ENCODE peak calls at places on chromosomes 6 and 20, in six cellular contexts. One of them, this sample, is unnamed.

GRCh38 chr20:53032021-53033001 is 60.2 kb downstream of the TSHZ2 start:
- DNase-seq in cardiac fibroblast: peak; percentile 55
- DNase-seq in EL: no peak
- DNase-seq in putamen: no peak
- DNase-seq in ovary: no peak
- DNase-seq in CD4-positive, alpha-beta T cell: no peak
- DNase-seq in this sample: no peak

GRCh38 chr6:166567107-166567506 is 19.4 kb downstream of the RAMACL start:
- DNase-seq in ovary: no peak
- DNase-seq in putamen: no peak
- DNase-seq in CD4-positive, alpha-beta T cell: no peak
- DNase-seq in cardiac fibroblast: peak; percentile 98
- DNase-seq in EL: peak; percentile 97
- DNase-seq in this sample: no peak

GRCh38 chr20:20241966-20242365 is 125.9 kb upstream of the INSM1 start:
- DNase-seq in CD4-positive, alpha-beta T cell: no peak
- DNase-seq in EL: no peak
- DNase-seq in ovary: no peak
- DNase-seq in putamen: peak; percentile 23
- DNase-seq in cardiac fibroblast: no peak
- DNase-seq in this sample: no peak

GRCh38 chr20:62837091-62837490 is 20.2 kb downstream of the COL9A3 start:
- DNase-seq in ovary: no peak
- DNase-seq in EL: no peak
- DNase-seq in putamen: no peak
- DNase-seq in CD4-positive, alpha-beta T cell: no peak
- DNase-seq in cardiac fibroblast: no peak
- DNase-seq in this sample: no peak

GRCh38 chr6:118468682-118469465 is 79.2 kb upstream of the PLN start:
- DNase-seq in CD4-positive, alpha-beta T cell: no peak
- DNase-seq in cardiac fibroblast: peak; percentile 59
- DNase-seq in EL: no peak
- DNase-seq in putamen: no peak
- DNase-seq in ovary: no peak
- DNase-seq in this sample: no peak

GRCh38 chr20:1905009-1905408 is 9.8 kb downstream of the SIRPA start:
- DNase-seq in EL: no peak
- DNase-seq in cardiac fibroblast: no peak
- DNase-seq in ovary: no peak
- DNase-seq in putamen: no peak
- DNase-seq in CD4-positive, alpha-beta T cell: no peak
- DNase-seq in this sample: no peak

GRCh38 chr6:156098858-156099257 is 643.2 kb upstream of the NOX3 start:
- DNase-seq in CD4-positive, alpha-beta T cell: no peak
- DNase-seq in EL: no peak
- DNase-seq in cardiac fibroblast: no peak
- DNase-seq in putamen: no peak
- DNase-seq in ovary: no peak
- DNase-seq in this sample: no peak

GRCh38 chr6:2739335-2739734 is 11.4 kb downstream of the MYLK4 start:
- DNase-seq in putamen: no peak
- DNase-seq in EL: peak; percentile 64
- DNase-seq in cardiac fibroblast: peak; percentile 58
- DNase-seq in CD4-positive, alpha-beta T cell: no peak
- DNase-seq in ovary: no peak
- DNase-seq in this sample: no peak

GRCh38 chr6:158758941-158759479 is 60.2 kb downstream of the EZR start:
- DNase-seq in ovary: no peak
- DNase-seq in CD4-positive, alpha-beta T cell: no peak
- DNase-seq in cardiac fibroblast: no peak
- DNase-seq in EL: no peak
- DNase-seq in putamen: no peak
- DNase-seq in this sample: no peak

GRCh38 chr20:701401-702129 is 26.0 kb upstream of the SCRT2 start:
- DNase-seq in EL: no peak
- DNase-seq in CD4-positive, alpha-beta T cell: no peak
- DNase-seq in putamen: no peak
- DNase-seq in cardiac fibroblast: no peak
- DNase-seq in ovary: no peak
- DNase-seq in this sample: no peak

GRCh38 chr6:170224694-170225660 is 65.9 kb downstream of the DLL1 start:
- DNase-seq in EL: peak; percentile 52
- DNase-seq in CD4-positive, alpha-beta T cell: no peak
- DNase-seq in ovary: no peak
- DNase-seq in cardiac fibroblast: no peak
- DNase-seq in putamen: no peak
- DNase-seq in this sample: no peak

GRCh38 chr20:478010-478948 is 15.9 kb upstream of the TBC1D20 start:
- DNase-seq in CD4-positive, alpha-beta T cell: no peak
- DNase-seq in putamen: no peak
- DNase-seq in ovary: no peak
- DNase-seq in cardiac fibroblast: peak; percentile 88
- DNase-seq in EL: peak; percentile 50
- DNase-seq in this sample: no peak

GRCh38 chr6:90431521-90432407 is 135.1 kb upstream of the BACH2 start:
- DNase-seq in cardiac fibroblast: no peak
- DNase-seq in CD4-positive, alpha-beta T cell: no peak
- DNase-seq in EL: peak; percentile 35
- DNase-seq in putamen: no peak
- DNase-seq in ovary: no peak
- DNase-seq in this sample: no peak

GRCh38 chr20:51447765-51448148 is 94.8 kb downstream of the NFATC2 start:
- DNase-seq in ovary: no peak
- DNase-seq in CD4-positive, alpha-beta T cell: no peak
- DNase-seq in EL: no peak
- DNase-seq in cardiac fibroblast: no peak
- DNase-seq in putamen: no peak
- DNase-seq in this sample: no peak

GRCh38 chr6:132007474-132008190 is 56.5 kb upstream of the CCN2 start:
- DNase-seq in ovary: no peak
- DNase-seq in CD4-positive, alpha-beta T cell: no peak
- DNase-seq in EL: peak; percentile 38
- DNase-seq in cardiac fibroblast: peak; percentile 81
- DNase-seq in putamen: no peak
- DNase-seq in this sample: no peak

GRCh38 chr6:154848580-154848979 is 115.4 kb downstream of the SCAF8 start:
- DNase-seq in CD4-positive, alpha-beta T cell: no peak
- DNase-seq in cardiac fibroblast: peak; percentile 29
- DNase-seq in putamen: no peak
- DNase-seq in ovary: no peak
- DNase-seq in EL: no peak
- DNase-seq in this sample: no peak

GRCh38 chr6:53042112-53042511 is 23.1 kb upstream of the FBXO9 start:
- DNase-seq in CD4-positive, alpha-beta T cell: no peak
- DNase-seq in cardiac fibroblast: peak; percentile 90
- DNase-seq in EL: peak; percentile 92
- DNase-seq in putamen: no peak
- DNase-seq in ovary: no peak
- DNase-seq in this sample: no peak

GRCh38 chr20:32165836-32166545 is 41.6 kb downstream of the PLAGL2 start:
- DNase-seq in ovary: peak; percentile 66
- DNase-seq in cardiac fibroblast: no peak
- DNase-seq in CD4-positive, alpha-beta T cell: no peak
- DNase-seq in putamen: no peak
- DNase-seq in EL: no peak
- DNase-seq in this sample: no peak

GRCh38 chr6:149264629-149265028 is 52.9 kb upstream of the TAB2 start:
- DNase-seq in putamen: no peak
- DNase-seq in CD4-positive, alpha-beta T cell: peak; percentile 33
- DNase-seq in EL: no peak
- DNase-seq in ovary: no peak
- DNase-seq in cardiac fibroblast: no peak
- DNase-seq in this sample: no peak

GRCh38 chr20:29874476-29875202 is 1382.8 kb upstream of the DEFB115 start:
- DNase-seq in CD4-positive, alpha-beta T cell: no peak
- DNase-seq in ovary: no peak
- DNase-seq in putamen: no peak
- DNase-seq in cardiac fibroblast: no peak
- DNase-seq in EL: no peak
- DNase-seq in this sample: no peak

GRCh38 chr6:154954352-154954751 is 40.8 kb upstream of the TIAM2 start:
- DNase-seq in CD4-positive, alpha-beta T cell: no peak
- DNase-seq in putamen: no peak
- DNase-seq in ovary: no peak
- DNase-seq in EL: no peak
- DNase-seq in cardiac fibroblast: no peak
- DNase-seq in this sample: no peak

GRCh38 chr6:13573669-13574110 is 711 bp upstream of the SIRT5 start:
- DNase-seq in cardiac fibroblast: peak; percentile 63
- DNase-seq in putamen: peak; percentile 41
- DNase-seq in ovary: no peak
- DNase-seq in EL: peak; percentile 57
- DNase-seq in CD4-positive, alpha-beta T cell: no peak
- DNase-seq in this sample: peak; percentile 50

GRCh38 chr6:53956068-53956711 is 155.1 kb upstream of the MLIP start:
- DNase-seq in CD4-positive, alpha-beta T cell: no peak
- DNase-seq in ovary: peak; percentile 52
- DNase-seq in putamen: peak; percentile 77
- DNase-seq in EL: peak; percentile 75
- DNase-seq in cardiac fibroblast: peak; percentile 57
- DNase-seq in this sample: peak; percentile 70

GRCh38 chr20:52852695-52853094 is 119.5 kb upstream of the TSHZ2 start:
- DNase-seq in cardiac fibroblast: no peak
- DNase-seq in ovary: no peak
- DNase-seq in EL: no peak
- DNase-seq in putamen: no peak
- DNase-seq in CD4-positive, alpha-beta T cell: no peak
- DNase-seq in this sample: no peak

GRCh38 chr6:140107216-140107615 is 732.8 kb upstream of the CITED2 start:
- DNase-seq in EL: no peak
- DNase-seq in ovary: no peak
- DNase-seq in CD4-positive, alpha-beta T cell: no peak
- DNase-seq in cardiac fibroblast: no peak
- DNase-seq in putamen: no peak
- DNase-seq in this sample: no peak

GRCh38 chr6:133207754-133208153 is 33.4 kb upstream of the EYA4 start:
- DNase-seq in CD4-positive, alpha-beta T cell: no peak
- DNase-seq in cardiac fibroblast: no peak
- DNase-seq in ovary: no peak
- DNase-seq in EL: no peak
- DNase-seq in putamen: no peak
- DNase-seq in this sample: no peak

GRCh38 chr6:83474309-83474708 is 38.0 kb upstream of the PRSS35 start:
- DNase-seq in CD4-positive, alpha-beta T cell: no peak
- DNase-seq in ovary: no peak
- DNase-seq in EL: peak; percentile 14
- DNase-seq in cardiac fibroblast: peak; percentile 7
- DNase-seq in putamen: no peak
- DNase-seq in this sample: no peak

GRCh38 chr20:39269031-39269461 is 306.9 kb downstream of the DHX35 start:
- DNase-seq in EL: peak; percentile 25
- DNase-seq in ovary: no peak
- DNase-seq in putamen: peak; percentile 6
- DNase-seq in CD4-positive, alpha-beta T cell: no peak
- DNase-seq in cardiac fibroblast: peak; percentile 34
- DNase-seq in this sample: peak; percentile 68

GRCh38 chr6:108243836-108244235 is 17.0 kb downstream of the SNX3 start:
- DNase-seq in EL: no peak
- DNase-seq in CD4-positive, alpha-beta T cell: no peak
- DNase-seq in putamen: no peak
- DNase-seq in ovary: no peak
- DNase-seq in cardiac fibroblast: peak; percentile 39
- DNase-seq in this sample: no peak

GRCh38 chr6:133724726-133725125 is 164.2 kb upstream of the TCF21 start:
- DNase-seq in EL: peak; percentile 86
- DNase-seq in cardiac fibroblast: peak; percentile 87
- DNase-seq in ovary: no peak
- DNase-seq in putamen: no peak
- DNase-seq in CD4-positive, alpha-beta T cell: no peak
- DNase-seq in this sample: no peak

GRCh38 chr6:137412562-137412961 is 81.6 kb downstream of the OLIG3 start:
- DNase-seq in putamen: no peak
- DNase-seq in cardiac fibroblast: no peak
- DNase-seq in EL: no peak
- DNase-seq in ovary: no peak
- DNase-seq in CD4-positive, alpha-beta T cell: no peak
- DNase-seq in this sample: no peak

GRCh38 chr6:40634429-40634828 is 47.3 kb upstream of the LRFN2 start:
- DNase-seq in ovary: no peak
- DNase-seq in cardiac fibroblast: no peak
- DNase-seq in CD4-positive, alpha-beta T cell: no peak
- DNase-seq in putamen: no peak
- DNase-seq in EL: no peak
- DNase-seq in this sample: no peak

GRCh38 chr20:9467995-9468394 is 46.4 kb upstream of the LAMP5 start:
- DNase-seq in putamen: no peak
- DNase-seq in EL: no peak
- DNase-seq in cardiac fibroblast: no peak
- DNase-seq in ovary: no peak
- DNase-seq in CD4-positive, alpha-beta T cell: no peak
- DNase-seq in this sample: no peak

GRCh38 chr6:120378582-120379220 is 955.6 kb downstream of the TBC1D32 start:
- DNase-seq in cardiac fibroblast: peak; percentile 62
- DNase-seq in putamen: no peak
- DNase-seq in EL: peak; percentile 10
- DNase-seq in CD4-positive, alpha-beta T cell: no peak
- DNase-seq in ovary: no peak
- DNase-seq in this sample: no peak

GRCh38 chr6:137709424-137710281 is 157.4 kb upstream of the TNFAIP3 start:
- DNase-seq in CD4-positive, alpha-beta T cell: no peak
- DNase-seq in EL: peak; percentile 48
- DNase-seq in ovary: no peak
- DNase-seq in putamen: no peak
- DNase-seq in cardiac fibroblast: peak; percentile 91
- DNase-seq in this sample: no peak

This sample was measured in head of caudate nucleus.